ENCODE peak calls at places on chromosomes 13 and 19, in nine cellular contexts. J, O, V, U, Q, D, B, Z and E are unnamed samples.

GRCh38 chr13:23859455-23859854 is 29.7 kb downstream of the MIPEP start:
- DNase-seq in B (no peak), D (no peak), O (no peak), U (no peak), Z (no peak), Q (no peak), J (no peak), V (no peak), E (no peak)

GRCh38 chr19:43465468-43466120 is at the start of gene LYPD3:
- DNase-seq in B (no peak), Z (peak), V (no peak), U (no peak), D (peak), O (no peak), Q (peak), J (peak), E (peak)

GRCh38 chr13:61413572-61413971 is 2.1 kb downstream of the PCDH20 start:
- DNase-seq in B (no peak), D (no peak), J (no peak), O (no peak), U (no peak), Z (no peak), V (no peak), Q (no peak), E (no peak)

GRCh38 chr19:41323023-41323422 is 13.1 kb downstream of the CCDC97 start:
- DNase-seq in V (no peak), B (no peak), D (peak), U (no peak), Z (no peak), O (peak), J (peak), Q (peak), E (peak)

GRCh38 chr13:36673838-36674326 is at the start of gene SERTM1:
- DNase-seq in O (no peak), V (no peak), Q (no peak), D (peak), U (no peak), Z (peak), J (peak), B (no peak), E (peak)

GRCh38 chr13:109096101-109096500 is 466.7 kb downstream of the MYO16 start:
- DNase-seq in Q (no peak), B (no peak), Z (no peak), U (no peak), O (peak), D (no peak), J (no peak), V (no peak), E (no peak)

GRCh38 chr19:2274185-2274711 is 7.7 kb downstream of the PEAK3 start:
- DNase-seq in B (peak), D (no peak), Q (no peak), Z (no peak), V (no peak), O (no peak), U (no peak), J (peak), E (no peak)

GRCh38 chr19:7903244-7904073 is at the start of gene MAP2K7:
- DNase-seq in D (peak), V (peak), U (peak), Z (peak), J (peak), Q (peak), B (peak), O (peak), E (peak)

GRCh38 chr13:41457589-41458186 is 338 bp downstream of the RGCC start:
- DNase-seq in V (no peak), B (no peak), O (no peak), D (no peak), U (peak), Q (no peak), Z (no peak), J (peak), E (no peak)

GRCh38 chr13:110855363-110855762 is 59.5 kb downstream of the ANKRD10 start:
- DNase-seq in Q (no peak), D (no peak), O (no peak), B (no peak), J (no peak), U (no peak), V (no peak), Z (no peak), E (no peak)

GRCh38 chr19:40493778-40494177 is 27.0 kb downstream of the SPTBN4 start:
- DNase-seq in O (no peak), D (no peak), J (no peak), V (no peak), Z (no peak), B (no peak), U (no peak), Q (no peak), E (no peak)

GRCh38 chr19:18109731-18110671 is 12.4 kb downstream of the MAST3 start:
- DNase-seq in O (no peak), J (peak), B (peak), D (no peak), Q (no peak), V (no peak), U (peak), Z (peak), E (peak)

GRCh38 chr19:10299545-10300458 is 9.8 kb downstream of the ZGLP1 start:
- DNase-seq in Z (no peak), V (no peak), J (no peak), D (no peak), Q (no peak), U (no peak), B (no peak), O (no peak), E (no peak)

GRCh38 chr19:16397791-16398529 is 73.3 kb downstream of the KLF2 start:
- DNase-seq in U (no peak), J (peak), D (no peak), V (no peak), B (no peak), Z (no peak), Q (no peak), O (no peak), E (no peak)